ENCODE peak calls at places on chromosomes 12 and 14, in eight cellular contexts. U, E, C, Z, F, S, N and V are unnamed samples.

GRCh38 chr12:89980236-89980635 is 271.6 kb upstream of the ATP2B1 start:
- DNase-seq in U (no peak), E (no peak), C (no peak), Z (no peak), F (no peak), S (no peak), N (no peak), V (no peak)

GRCh38 chr12:64544796-64545382 is 65.4 kb upstream of the RASSF3 start:
- DNase-seq in U (no peak), E (no peak), C (no peak), Z (no peak), F (no peak), S (no peak), N (no peak), V (no peak)

GRCh38 chr12:56880416-56881035 is 53.7 kb downstream of the SDR9C7 start:
- DNase-seq in U (no peak), E (no peak), C (peak), Z (no peak), F (no peak), S (no peak), N (no peak), V (no peak)

GRCh38 chr14:23694085-23694975 is 58.2 kb downstream of the DHRS2 start:
- DNase-seq in U (peak), E (peak), C (no peak), Z (peak), F (no peak), S (no peak), N (no peak), V (no peak)

GRCh38 chr12:53381739-53382630 is 2.0 kb downstream of the SP1 start:
- DNase-seq in U (peak), E (peak), C (no peak), Z (peak), F (peak), S (no peak), N (peak), V (no peak)

GRCh38 chr12:66753810-66754209 is 74.9 kb upstream of the GRIP1 start:
- DNase-seq in U (no peak), E (no peak), C (no peak), Z (no peak), F (no peak), S (no peak), N (no peak), V (no peak)

GRCh38 chr12:93966516-93967133 is 181.8 kb upstream of the PLXNC1 start:
- DNase-seq in U (no peak), E (no peak), C (no peak), Z (no peak), F (no peak), S (no peak), N (no peak), V (no peak)

GRCh38 chr14:38039526-38039925 is 168.2 kb upstream of the SSTR1 start:
- DNase-seq in U (no peak), E (no peak), C (no peak), Z (no peak), F (no peak), S (no peak), N (no peak), V (no peak)

GRCh38 chr14:85421166-85421877 is 108.6 kb upstream of the FLRT2 start:
- DNase-seq in U (no peak), E (no peak), C (no peak), Z (no peak), F (no peak), S (no peak), N (no peak), V (peak)

GRCh38 chr14:61754627-61755381 is 7.4 kb upstream of the SNAPC1 start:
- DNase-seq in U (no peak), E (no peak), C (no peak), Z (no peak), F (no peak), S (no peak), N (no peak), V (no peak)

GRCh38 chr12:94962680-94963079 is 40.8 kb downstream of the NDUFA12 start:
- DNase-seq in U (no peak), E (no peak), C (no peak), Z (no peak), F (no peak), S (no peak), N (no peak), V (no peak)

GRCh38 chr12:55724226-55724939 is 4.2 kb downstream of the RDH5 start:
- DNase-seq in U (peak), E (peak), C (no peak), Z (no peak), F (peak), S (peak), N (peak), V (no peak)

GRCh38 chr12:48350249-48351021 is at the start of gene ZNF641:
- DNase-seq in U (peak), E (peak), C (no peak), Z (peak), F (peak), S (peak), N (peak), V (no peak)

GRCh38 chr12:65999564-66000280 is 130.8 kb downstream of the LLPH start:
- DNase-seq in U (no peak), E (no peak), C (peak), Z (no peak), F (no peak), S (no peak), N (no peak), V (peak)

GRCh38 chr14:68771631-68772030 is 21.2 kb downstream of the ZFP36L1 start:
- DNase-seq in U (peak), E (no peak), C (no peak), Z (no peak), F (peak), S (no peak), N (no peak), V (no peak)

GRCh38 chr14:49882826-49883694 is 9.8 kb upstream of the ARF6 start:
- DNase-seq in U (no peak), E (peak), C (no peak), Z (no peak), F (no peak), S (no peak), N (no peak), V (no peak)

GRCh38 chr12:1657616-1658167 is 28.7 kb downstream of the WNT5B start:
- DNase-seq in U (no peak), E (no peak), C (no peak), Z (no peak), F (no peak), S (no peak), N (peak), V (no peak)

GRCh38 chr12:131869871-131870418 is 24.5 kb upstream of the ULK1 start:
- DNase-seq in U (no peak), E (no peak), C (no peak), Z (no peak), F (no peak), S (no peak), N (peak), V (no peak)